ENCODE peak calls at places on chromosomes 11 and 22, in eight cellular contexts. One of them, this sample, is unnamed. For H3K36me3, the result is how much of the 10 kb centered on the place peaks cover.

GRCh38 chr11:63537293-63538101 is 889 bp downstream of the PLAAT4 start:
- DNase-seq in PC-3: no peak
- DNase-seq in HCT116: no peak
- DNase-seq in body of pancreas: peak
- DNase-seq in pancreas: no peak
- DNase-seq in Peyer's patch: peak
- DNase-seq in cardiac muscle cell: no peak
- DNase-seq in transverse colon: peak
- DNase-seq in this sample: peak

GRCh38 chr11:79312591-79313267 is 128.1 kb downstream of the TENM4 start:
- DNase-seq in Peyer's patch: no peak
- DNase-seq in HCT116: no peak
- DNase-seq in pancreas: no peak
- DNase-seq in body of pancreas: no peak
- DNase-seq in transverse colon: no peak
- DNase-seq in cardiac muscle cell: no peak
- DNase-seq in PC-3: no peak
- DNase-seq in this sample: no peak

GRCh38 chr22:32499666-32500065 is 25.1 kb downstream of the FBXO7 start:
- DNase-seq in transverse colon: no peak
- DNase-seq in pancreas: no peak
- DNase-seq in PC-3: no peak
- DNase-seq in body of pancreas: no peak
- DNase-seq in Peyer's patch: no peak
- DNase-seq in HCT116: no peak
- DNase-seq in cardiac muscle cell: no peak
- DNase-seq in this sample: no peak

GRCh38 chr11:44859528-44859925 is 91.2 kb downstream of the TP53I11 start:
- DNase-seq in cardiac muscle cell: no peak
- DNase-seq in PC-3: no peak
- DNase-seq in pancreas: no peak
- DNase-seq in transverse colon: no peak
- DNase-seq in HCT116: no peak
- DNase-seq in body of pancreas: no peak
- DNase-seq in Peyer's patch: no peak
- DNase-seq in this sample: no peak

GRCh38 chr11:27471588-27472397 is 797 bp downstream of the LGR4 start:
- DNase-seq in pancreas: peak
- DNase-seq in Peyer's patch: peak
- DNase-seq in HCT116: no peak
- DNase-seq in transverse colon: peak
- DNase-seq in cardiac muscle cell: peak
- DNase-seq in body of pancreas: peak
- DNase-seq in PC-3: peak
- DNase-seq in this sample: peak

GRCh38 chr22:48660795-48661740 is 1166.6 kb downstream of the BRD1 start:
- DNase-seq in body of pancreas: no peak
- DNase-seq in cardiac muscle cell: no peak
- DNase-seq in pancreas: no peak
- DNase-seq in PC-3: no peak
- DNase-seq in HCT116: no peak
- DNase-seq in transverse colon: no peak
- DNase-seq in Peyer's patch: no peak
- DNase-seq in this sample: peak

GRCh38 chr11:12577746-12578644 is 96.2 kb upstream of the TEAD1 start:
- DNase-seq in cardiac muscle cell: no peak
- DNase-seq in pancreas: no peak
- DNase-seq in HCT116: no peak
- DNase-seq in Peyer's patch: no peak
- DNase-seq in body of pancreas: no peak
- DNase-seq in PC-3: peak
- DNase-seq in transverse colon: no peak
- DNase-seq in this sample: no peak

GRCh38 chr11:27716850-27717249 is 16.6 kb upstream of the BDNF start:
- DNase-seq in Peyer's patch: no peak
- DNase-seq in HCT116: no peak
- DNase-seq in pancreas: no peak
- DNase-seq in transverse colon: no peak
- DNase-seq in body of pancreas: no peak
- DNase-seq in cardiac muscle cell: no peak
- DNase-seq in PC-3: peak
- DNase-seq in this sample: no peak

GRCh38 chr22:26588749-26589366 is 1.1 kb downstream of the TPST2 start:
- DNase-seq in HCT116: no peak
- DNase-seq in PC-3: no peak
- DNase-seq in Peyer's patch: no peak
- DNase-seq in pancreas: no peak
- DNase-seq in body of pancreas: no peak
- DNase-seq in cardiac muscle cell: no peak
- DNase-seq in transverse colon: no peak
- DNase-seq in this sample: no peak

GRCh38 chr11:16052750-16053149 is 303.6 kb downstream of the SOX6 start:
- DNase-seq in Peyer's patch: no peak
- DNase-seq in HCT116: no peak
- DNase-seq in PC-3: no peak
- DNase-seq in cardiac muscle cell: no peak
- DNase-seq in pancreas: no peak
- DNase-seq in transverse colon: no peak
- DNase-seq in body of pancreas: no peak
- DNase-seq in this sample: no peak

GRCh38 chr11:44427432-44427831 is 117.5 kb upstream of the ALX4 start:
- DNase-seq in transverse colon: no peak
- DNase-seq in pancreas: no peak
- DNase-seq in cardiac muscle cell: peak
- DNase-seq in PC-3: peak
- DNase-seq in HCT116: no peak
- DNase-seq in body of pancreas: no peak
- DNase-seq in Peyer's patch: no peak
- DNase-seq in this sample: no peak

GRCh38 chr11:72002841-72003775 is 4.4 kb downstream of the IL18BP start:
- DNase-seq in Peyer's patch: no peak
- DNase-seq in HCT116: no peak
- DNase-seq in transverse colon: no peak
- DNase-seq in PC-3: no peak
- DNase-seq in cardiac muscle cell: no peak
- DNase-seq in pancreas: no peak
- DNase-seq in body of pancreas: no peak
- DNase-seq in this sample: no peak

GRCh38 chr22:33357894-33358440 is 299.8 kb upstream of the SYN3 start:
- DNase-seq in PC-3: no peak
- DNase-seq in pancreas: no peak
- DNase-seq in Peyer's patch: no peak
- DNase-seq in cardiac muscle cell: no peak
- DNase-seq in transverse colon: no peak
- DNase-seq in body of pancreas: no peak
- DNase-seq in HCT116: no peak
- DNase-seq in this sample: no peak

GRCh38 chr11:119108151-119108856 is 1.2 kb downstream of the C2CD2L start:
- DNase-seq in HCT116: no peak
- DNase-seq in transverse colon: peak
- DNase-seq in pancreas: no peak
- DNase-seq in body of pancreas: peak
- DNase-seq in PC-3: peak
- DNase-seq in cardiac muscle cell: no peak
- DNase-seq in Peyer's patch: peak
- DNase-seq in this sample: no peak

GRCh38 chr11:28697920-28698827 is 590.0 kb downstream of the METTL15 start:
- DNase-seq in Peyer's patch: peak
- DNase-seq in HCT116: peak
- DNase-seq in transverse colon: peak
- DNase-seq in body of pancreas: peak
- DNase-seq in pancreas: peak
- DNase-seq in cardiac muscle cell: peak
- DNase-seq in PC-3: peak
- DNase-seq in this sample: peak

GRCh38 chr11:46557684-46558151 is 36.1 kb downstream of the AMBRA1 start:
- DNase-seq in Peyer's patch: no peak
- DNase-seq in body of pancreas: no peak
- DNase-seq in PC-3: peak
- DNase-seq in HCT116: peak
- DNase-seq in cardiac muscle cell: no peak
- DNase-seq in transverse colon: no peak
- DNase-seq in pancreas: no peak
- DNase-seq in this sample: no peak

GRCh38 chr11:29527391-29527936 is 489.4 kb downstream of the KCNA4 start:
- DNase-seq in transverse colon: no peak
- DNase-seq in body of pancreas: no peak
- DNase-seq in cardiac muscle cell: no peak
- DNase-seq in PC-3: peak
- DNase-seq in Peyer's patch: no peak
- DNase-seq in HCT116: peak
- DNase-seq in pancreas: no peak
- DNase-seq in this sample: no peak

GRCh38 chr11:125627236-125627910 is 2.4 kb downstream of the CHEK1 start:
- DNase-seq in cardiac muscle cell: no peak
- DNase-seq in body of pancreas: no peak
- DNase-seq in PC-3: peak
- DNase-seq in HCT116: no peak
- DNase-seq in transverse colon: no peak
- DNase-seq in Peyer's patch: no peak
- DNase-seq in pancreas: no peak
- DNase-seq in this sample: no peak
- H3K4me3 ChIP-seq in cardiac muscle cell: peak
- H3K4me3 ChIP-seq in body of pancreas: no peak
- H3K4me3 ChIP-seq in PC-3: peak
- H3K4me3 ChIP-seq in HCT116: peak
- H3K4me3 ChIP-seq in transverse colon: no peak
- H3K4me3 ChIP-seq in Peyer's patch: no peak
- H3K4me3 ChIP-seq in pancreas: no peak
- H3K4me3 ChIP-seq in this sample: no peak

GRCh38 chr11:130905512-130905911 is 10.8 kb downstream of the SNX19 start:
- DNase-seq in body of pancreas: no peak
- DNase-seq in transverse colon: no peak
- DNase-seq in cardiac muscle cell: no peak
- DNase-seq in PC-3: no peak
- DNase-seq in Peyer's patch: no peak
- DNase-seq in HCT116: no peak
- DNase-seq in pancreas: no peak
- DNase-seq in this sample: no peak

GRCh38 chr11:130902380-130902779 is 13.9 kb downstream of the SNX19 start:
- DNase-seq in Peyer's patch: no peak
- DNase-seq in PC-3: no peak
- DNase-seq in body of pancreas: no peak
- DNase-seq in cardiac muscle cell: no peak
- DNase-seq in transverse colon: no peak
- DNase-seq in HCT116: no peak
- DNase-seq in pancreas: no peak
- DNase-seq in this sample: no peak

GRCh38 chr11:130906616-130907015 is 9.7 kb downstream of the SNX19 start:
- DNase-seq in cardiac muscle cell: no peak
- DNase-seq in body of pancreas: no peak
- DNase-seq in transverse colon: no peak
- DNase-seq in HCT116: no peak
- DNase-seq in Peyer's patch: no peak
- DNase-seq in PC-3: no peak
- DNase-seq in pancreas: no peak
- DNase-seq in this sample: no peak

GRCh38 chr11:130907229-130907628 is 9.1 kb downstream of the SNX19 start:
- DNase-seq in HCT116: no peak
- DNase-seq in cardiac muscle cell: no peak
- DNase-seq in body of pancreas: no peak
- DNase-seq in transverse colon: no peak
- DNase-seq in pancreas: no peak
- DNase-seq in PC-3: no peak
- DNase-seq in Peyer's patch: no peak
- DNase-seq in this sample: no peak

DNA sequence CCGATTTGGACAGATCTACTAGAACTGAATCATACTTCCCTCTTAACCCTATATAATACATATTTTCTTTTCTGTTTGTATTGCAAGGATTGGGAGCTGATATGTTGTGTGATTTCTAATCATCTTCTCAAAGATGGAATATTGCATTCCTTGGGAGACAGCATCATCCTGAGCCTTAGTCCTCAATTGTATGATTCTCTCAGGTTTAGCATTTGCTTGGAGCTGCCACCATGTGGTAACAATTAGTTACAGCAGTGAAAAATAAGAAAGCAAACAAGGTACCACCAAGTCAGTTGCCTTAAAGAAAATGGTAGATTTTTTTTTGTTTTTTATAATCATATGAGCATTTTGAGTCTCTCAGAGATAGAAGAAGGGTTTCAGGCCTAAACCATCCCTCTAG is 11.9 kb downstream of the SNX19 start:
- DNase-seq in PC-3: peak
- DNase-seq in pancreas: no peak
- DNase-seq in cardiac muscle cell: no peak
- DNase-seq in HCT116: no peak
- DNase-seq in transverse colon: no peak
- DNase-seq in body of pancreas: no peak
- DNase-seq in Peyer's patch: no peak
- DNase-seq in this sample: no peak
- TF ChIP-seq CTCF in PC-3: peak
- TF ChIP-seq CTCF in pancreas: no peak
- TF ChIP-seq CTCF in cardiac muscle cell: peak
- TF ChIP-seq CTCF in HCT116: peak
- TF ChIP-seq CTCF in transverse colon: peak
- TF ChIP-seq CTCF in body of pancreas: peak
- TF ChIP-seq CTCF in Peyer's patch: no peak
- TF ChIP-seq CTCF in this sample: peak

DNA sequence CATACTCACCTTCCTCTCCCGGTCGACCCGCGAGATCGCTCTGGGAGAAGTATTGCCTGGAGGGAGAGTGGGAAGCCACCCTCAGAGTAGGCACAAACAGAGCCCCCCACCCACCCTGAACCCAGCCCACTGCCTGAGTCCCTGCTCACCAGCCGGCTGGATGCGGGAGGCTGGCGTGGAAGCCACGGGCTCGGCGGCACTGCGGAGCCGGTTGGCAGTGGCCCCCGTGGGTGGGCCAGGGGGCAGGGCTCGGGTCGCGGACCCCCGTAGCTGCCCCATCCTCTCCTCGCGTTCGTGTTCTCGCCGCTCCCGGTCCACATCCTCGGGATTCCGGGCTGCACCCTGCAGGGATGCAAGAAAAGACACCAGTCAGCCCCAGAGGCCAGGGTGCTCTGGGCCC is 21.4 kb upstream of the TMEM184B start:
- DNase-seq in Peyer's patch: no peak
- DNase-seq in cardiac muscle cell: no peak
- DNase-seq in PC-3: no peak
- DNase-seq in pancreas: no peak
- DNase-seq in HCT116: no peak
- DNase-seq in body of pancreas: no peak
- DNase-seq in transverse colon: no peak
- DNase-seq in this sample: no peak
- H3K36me3 ChIP-seq in Peyer's patch: under half
- H3K36me3 ChIP-seq in cardiac muscle cell: half or more
- H3K36me3 ChIP-seq in PC-3: under half
- H3K36me3 ChIP-seq in pancreas: half or more
- H3K36me3 ChIP-seq in HCT116: half or more
- H3K36me3 ChIP-seq in body of pancreas: under half
- H3K36me3 ChIP-seq in transverse colon: under half
- H3K36me3 ChIP-seq in this sample: under half

DNA sequence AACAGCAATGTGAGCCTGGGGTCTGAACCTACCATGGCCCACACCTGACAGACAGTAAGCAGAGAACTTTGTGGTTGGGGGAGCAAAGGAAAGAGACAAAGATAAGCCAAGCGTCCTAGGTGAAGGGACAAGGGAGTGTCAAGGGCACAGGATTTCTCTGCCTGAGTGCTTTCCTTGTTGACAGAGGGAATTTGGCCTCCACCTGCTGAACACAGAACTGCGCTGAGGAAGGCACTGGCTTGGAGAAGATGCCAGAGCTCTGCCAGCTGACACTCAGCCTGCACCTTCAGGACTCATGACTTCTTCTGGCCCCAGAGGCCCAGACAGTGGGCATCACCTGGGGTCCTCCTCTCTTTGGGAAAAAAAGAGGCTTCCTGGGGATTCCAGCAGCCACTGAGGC is 789 bp upstream of the LRRC55 start:
- DNase-seq in PC-3: no peak
- DNase-seq in cardiac muscle cell: no peak
- DNase-seq in HCT116: no peak
- DNase-seq in body of pancreas: no peak
- DNase-seq in transverse colon: no peak
- DNase-seq in pancreas: no peak
- DNase-seq in Peyer's patch: no peak
- DNase-seq in this sample: no peak
- H3K4me3 ChIP-seq in PC-3: no peak
- H3K4me3 ChIP-seq in cardiac muscle cell: no peak
- H3K4me3 ChIP-seq in HCT116: no peak
- H3K4me3 ChIP-seq in body of pancreas: no peak
- H3K4me3 ChIP-seq in transverse colon: no peak
- H3K4me3 ChIP-seq in pancreas: no peak
- H3K4me3 ChIP-seq in Peyer's patch: no peak
- H3K4me3 ChIP-seq in this sample: no peak